ENCODE peak calls at places on chromosome 9, in nine cellular contexts. J is HCT116, S is PC-3, H is GM23248, Y is GM23338, C is SK-N-SH, K is neural progenitor cell, T is hepatocyte, P is MM.1S. E is an unnamed sample.
A peak's percentile ranks its signal among the peaks of the same experiment; 100 is the strongest.

GRCh38 chr9:89427621-89428221 is 70.2 kb downstream of the SEMA4D start:
- DNase-seq in J (no peak), S (peak; percentile 42), H (peak; percentile 47), Y (no peak), C (no peak), K (no peak), T (no peak), P (no peak), E (no peak)

GRCh38 chr9:109821711-109822110 is 41.7 kb downstream of the PALM2AKAP2 start:
- DNase-seq in J (no peak), S (no peak), H (no peak), Y (no peak), C (no peak), K (no peak), T (no peak), P (no peak), E (no peak)

GRCh38 chr9:111372297-111372696 is 42.3 kb upstream of the OR2K2 start:
- DNase-seq in J (no peak), S (no peak), H (no peak), Y (no peak), C (no peak), K (no peak), T (no peak), P (no peak), E (no peak)

GRCh38 chr9:2469681-2470141 is 151.9 kb upstream of the VLDLR start:
- DNase-seq in J (no peak), S (peak; percentile 41), H (peak; percentile 37), Y (peak; percentile 41), C (peak; percentile 12), K (peak; percentile 38), T (no peak), P (peak; percentile 51), E (peak; percentile 14)

GRCh38 chr9:80881946-80882345 is 807.4 kb downstream of the TLE1 start:
- DNase-seq in J (no peak), S (no peak), H (no peak), Y (peak; percentile 49), C (peak; percentile 19), K (peak; percentile 59), T (no peak), P (no peak), E (no peak)

GRCh38 chr9:104293877-104294276 is 199.8 kb downstream of the SMC2 start:
- DNase-seq in J (no peak), S (no peak), H (no peak), Y (no peak), C (no peak), K (no peak), T (no peak), P (no peak), E (no peak)

GRCh38 chr9:77714077-77714549 is 66.0 kb upstream of the GNA14 start:
- DNase-seq in J (no peak), S (no peak), H (peak; percentile 38), Y (no peak), C (peak; percentile 43), K (no peak), T (peak; percentile 14), P (no peak), E (no peak)

GRCh38 chr9:137494550-137495351 is 35.6 kb upstream of the NSMF start:
- DNase-seq in J (no peak), S (no peak), H (no peak), Y (no peak), C (no peak), K (peak; percentile 0), T (no peak), P (no peak), E (no peak)

GRCh38 chr9:128101690-128102089 is 25.8 kb downstream of the PTGES2 start:
- DNase-seq in J (no peak), S (no peak), H (no peak), Y (no peak), C (no peak), K (no peak), T (no peak), P (no peak), E (no peak)

GRCh38 chr9:128102861-128103588 is 24.5 kb downstream of the PTGES2 start:
- DNase-seq in J (no peak), S (no peak), H (no peak), Y (no peak), C (no peak), K (no peak), T (peak; percentile 56), P (no peak), E (no peak)

GRCh38 chr9:128101231-128101641 is 26.3 kb downstream of the PTGES2 start:
- DNase-seq in J (no peak), S (no peak), H (no peak), Y (no peak), C (no peak), K (no peak), T (peak; percentile 17), P (no peak), E (no peak)

GRCh38 chr9:128103589-128103962 is 24.0 kb downstream of the PTGES2 start:
- DNase-seq in J (no peak), S (no peak), H (no peak), Y (peak; percentile 61), C (no peak), K (no peak), T (peak; percentile 54), P (no peak), E (peak; percentile 47)

GRCh38 chr9:128102196-128102595 is 25.3 kb downstream of the PTGES2 start:
- DNase-seq in J (no peak), S (no peak), H (no peak), Y (no peak), C (no peak), K (no peak), T (no peak), P (no peak), E (no peak)
- H3K79me2 ChIP-seq in J (peaks cover 41% of the 10 kb centered on the region), S (peaks cover 34% of the 10 kb centered on the region), H (peaks cover 47% of the 10 kb centered on the region), Y (peaks cover 26% of the 10 kb centered on the region), C (peaks cover 41% of the 10 kb centered on the region), K (peaks cover 17% of the 10 kb centered on the region), T (peaks cover 50% of the 10 kb centered on the region), P (peaks cover 76% of the 10 kb centered on the region), E (peaks cover 3% of the 10 kb centered on the region)

GRCh38 chr9:5592904-5593303 is 36.0 kb upstream of the RIC1 start:
- DNase-seq in J (no peak), S (no peak), H (no peak), Y (no peak), C (no peak), K (no peak), T (no peak), P (no peak), E (no peak)

GRCh38 chr9:5596173-5596572 is 32.7 kb upstream of the RIC1 start:
- DNase-seq in J (no peak), S (no peak), H (no peak), Y (no peak), C (no peak), K (no peak), T (no peak), P (no peak), E (no peak)

GRCh38 chr9:5592231-5592630 is 36.7 kb upstream of the RIC1 start:
- DNase-seq in J (no peak), S (no peak), H (no peak), Y (no peak), C (no peak), K (no peak), T (no peak), P (no peak), E (no peak)

GRCh38 chr9:5593904-5594303 is 35.0 kb upstream of the RIC1 start:
- DNase-seq in J (no peak), S (no peak), H (no peak), Y (no peak), C (no peak), K (no peak), T (no peak), P (peak; percentile 85), E (peak; percentile 89)
- H3K4me1 ChIP-seq in J (no peaks in the 10 kb centered on the region), S (no peaks in the 10 kb centered on the region), H (no peaks in the 10 kb centered on the region), Y (no peaks in the 10 kb centered on the region), C (no peaks in the 10 kb centered on the region), K (no peaks in the 10 kb centered on the region), T (no peaks in the 10 kb centered on the region), P (peaks cover 34% of the 10 kb centered on the region), E (peaks cover 70% of the 10 kb centered on the region)

DNA sequence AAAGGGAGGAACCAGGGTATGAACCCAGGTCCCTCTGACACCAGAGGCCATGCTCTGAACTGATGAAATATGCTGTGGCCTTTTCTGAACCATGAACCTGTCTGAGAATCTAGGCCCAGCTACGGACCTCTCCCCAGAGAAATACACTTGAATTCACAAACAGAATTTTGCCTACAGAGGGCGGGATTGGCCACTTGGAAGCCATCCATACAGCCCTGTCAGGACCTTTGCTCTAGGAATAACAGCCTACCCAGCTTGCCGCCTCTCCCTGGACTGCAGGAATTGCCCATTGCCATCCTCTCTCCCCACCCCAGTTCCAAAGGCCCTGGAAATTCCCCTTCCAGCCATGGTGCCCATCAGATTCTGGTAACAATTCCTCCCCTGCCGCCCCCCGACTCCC is 26.6 kb downstream of the MORN5 start:
- DNase-seq in J (no peak), S (no peak), H (no peak), Y (peak; percentile 43), C (no peak), K (peak; percentile 21), T (no peak), P (no peak), E (no peak)
- TF ChIP-seq EZH2phosphoT487 in J (no peak), S (no peak), H (no peak), Y (no peak), C (no peak), K (no peak), T (no peak), P (no peak), E (no peak)

GRCh38 chr9:132407196-132407595 is 556 bp upstream of the TTF1 start:
- DNase-seq in J (no peak), S (no peak), H (no peak), Y (no peak), C (no peak), K (no peak), T (no peak), P (no peak), E (no peak)

GRCh38 chr9:132406554-132407122 is at the start of gene TTF1:
- DNase-seq in J (peak; percentile 83), S (peak; percentile 85), H (peak; percentile 95), Y (peak; percentile 97), C (peak; percentile 92), K (peak; percentile 96), T (peak; percentile 94), P (peak; percentile 96), E (peak; percentile 98)

GRCh38 chr9:132408521-132408920 is 1.5 kb upstream of the CFAP77 start:
- DNase-seq in J (no peak), S (no peak), H (no peak), Y (no peak), C (no peak), K (no peak), T (peak; percentile 22), P (no peak), E (no peak)

GRCh38 chr9:132401791-132402190 is 4.8 kb downstream of the TTF1 start:
- DNase-seq in J (no peak), S (no peak), H (no peak), Y (no peak), C (no peak), K (no peak), T (no peak), P (no peak), E (no peak)

DNA sequence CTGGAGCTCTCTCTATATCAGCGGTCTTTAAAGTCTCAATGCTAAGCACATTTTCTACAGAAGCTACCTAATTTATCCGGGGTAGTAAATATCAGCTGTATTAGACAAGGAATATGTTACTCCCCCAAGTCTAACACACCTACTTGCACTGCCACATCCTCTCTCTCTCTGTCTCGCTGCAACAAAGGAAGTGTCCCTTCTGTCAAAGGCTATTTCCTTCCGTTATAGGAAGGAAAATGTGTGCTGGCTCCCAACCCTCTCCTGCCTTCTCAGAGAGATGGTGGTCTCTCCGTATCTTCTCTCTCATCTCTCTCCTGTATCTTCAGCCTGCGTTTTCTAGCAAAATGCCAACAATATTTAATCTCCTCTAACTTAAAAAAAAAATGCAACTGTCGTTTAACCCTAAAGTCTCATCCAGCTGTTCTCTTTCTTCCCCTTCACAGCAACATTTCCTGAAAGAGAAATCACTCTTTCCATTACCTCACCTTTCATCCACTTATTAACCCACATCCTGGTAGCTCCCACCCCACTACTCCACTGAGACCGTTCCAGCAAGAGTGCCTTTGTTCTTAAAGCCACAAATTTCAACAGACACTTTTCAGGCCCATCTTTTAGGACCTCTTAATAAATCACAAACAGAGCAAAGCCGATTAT is 2.3 kb downstream of the TTF1 start:
- DNase-seq in J (no peak), S (no peak), H (no peak), Y (no peak), C (no peak), K (no peak), T (no peak), P (no peak), E (peak; percentile 37)
- H3K79me2 ChIP-seq in J (peaks cover 50% of the 10 kb centered on the region), S (peaks cover 33% of the 10 kb centered on the region), H (peaks cover 53% of the 10 kb centered on the region), Y (peaks cover 53% of the 10 kb centered on the region), C (peaks cover 63% of the 10 kb centered on the region), K (peaks cover 54% of the 10 kb centered on the region), T (peaks cover 23% of the 10 kb centered on the region), P (peaks cover 47% of the 10 kb centered on the region), E (peaks cover 26% of the 10 kb centered on the region)

E was measured in OCI-LY7.